ENCODE peak calls at places on chromosomes 5 and 9, in seven cellular contexts. Q is pancreas, B is mesothelial cell of epicardium, I is cardiac muscle cell, Z is SK-N-SH, Y is coronary artery, C is left ventricle myocardium inferior. R is an unnamed sample.

GRCh38 chr5:35092703-35093102 is 45.0 kb upstream of the AGXT2 start:
- DNase-seq in Q (no peak), B (no peak), I (no peak), Z (no peak), Y (no peak), C (no peak), R (no peak)

GRCh38 chr9:137724818-137725240 is 106.0 kb downstream of the EHMT1 start:
- DNase-seq in Q (no peak), B (no peak), I (no peak), Z (no peak), Y (no peak), C (no peak), R (no peak)

GRCh38 chr5:124126504-124127240 is 614.7 kb downstream of the CSNK1G3 start:
- DNase-seq in Q (no peak), B (no peak), I (no peak), Z (no peak), Y (no peak), C (no peak), R (no peak)

GRCh38 chr9:122475717-122476116 is 2.0 kb downstream of the OR1J1 start:
- DNase-seq in Q (no peak), B (no peak), I (no peak), Z (no peak), Y (no peak), C (no peak), R (no peak)

GRCh38 chr9:75429531-75430454 is 341.5 kb downstream of the OSTF1 start:
- DNase-seq in Q (no peak), B (no peak), I (no peak), Z (no peak), Y (no peak), C (no peak), R (no peak)

GRCh38 chr9:90556897-90557296 is 85.7 kb downstream of the DIRAS2 start:
- DNase-seq in Q (no peak), B (no peak), I (no peak), Z (no peak), Y (no peak), C (no peak), R (no peak)

GRCh38 chr9:27499481-27499880 is 24.6 kb upstream of the IFNK start:
- DNase-seq in Q (no peak), B (no peak), I (peak; percentile 32), Z (no peak), Y (no peak), C (no peak), R (no peak)

GRCh38 chr9:92887880-92888338 is 10.1 kb upstream of the ZNF484 start:
- DNase-seq in Q (no peak), B (no peak), I (no peak), Z (no peak), Y (no peak), C (no peak), R (no peak)

GRCh38 chr5:10354048-10354872 is 765 bp downstream of the MARCHF6 start:
- DNase-seq in Q (peak; percentile 52), B (peak; percentile 64), I (peak; percentile 58), Z (no peak), Y (no peak), C (peak; percentile 33), R (no peak)

GRCh38 chr9:15235658-15236057 is 71.4 kb downstream of the TTC39B start:
- DNase-seq in Q (no peak), B (no peak), I (no peak), Z (no peak), Y (no peak), C (no peak), R (no peak)

GRCh38 chr5:139147743-139148079 is 50.5 kb downstream of the SIL1 start:
- DNase-seq in Q (peak; percentile 75), B (no peak), I (peak; percentile 84), Z (peak; percentile 65), Y (no peak), C (peak; percentile 59), R (no peak)

GRCh38 chr5:2278825-2279224 is 396.1 kb upstream of the IRX4 start:
- DNase-seq in Q (no peak), B (no peak), I (no peak), Z (no peak), Y (no peak), C (no peak), R (no peak)

GRCh38 chr5:31983851-31984250 is 190.3 kb downstream of the GOLPH3 start:
- DNase-seq in Q (no peak), B (no peak), I (no peak), Z (no peak), Y (no peak), C (no peak), R (no peak)

GRCh38 chr9:131559416-131560000 is 14.2 kb downstream of the PRRT1B start:
- DNase-seq in Q (no peak), B (no peak), I (no peak), Z (no peak), Y (no peak), C (no peak), R (no peak)

GRCh38 chr5:181173420-181174342 is 26.3 kb downstream of the OR2V2 start:
- DNase-seq in Q (no peak), B (no peak), I (peak; percentile 35), Z (peak; percentile 59), Y (no peak), C (no peak), R (no peak)

GRCh38 chr5:26700759-26701384 is 337.5 kb downstream of the CDH9 start:
- DNase-seq in Q (no peak), B (no peak), I (no peak), Z (peak; percentile 38), Y (no peak), C (no peak), R (no peak)

GRCh38 chr9:135692410-135692809 is 6.9 kb downstream of the SOHLH1 start:
- DNase-seq in Q (no peak), B (no peak), I (no peak), Z (no peak), Y (no peak), C (no peak), R (no peak)

GRCh38 chr9:92276223-92277007 is 17.1 kb downstream of the IARS1 start:
- DNase-seq in Q (no peak), B (no peak), I (peak; percentile 40), Z (no peak), Y (no peak), C (no peak), R (no peak)

GRCh38 chr9:115396071-115396529 is 278.1 kb upstream of the TNC start:
- DNase-seq in Q (no peak), B (no peak), I (peak; percentile 31), Z (no peak), Y (no peak), C (no peak), R (no peak)

DNA sequence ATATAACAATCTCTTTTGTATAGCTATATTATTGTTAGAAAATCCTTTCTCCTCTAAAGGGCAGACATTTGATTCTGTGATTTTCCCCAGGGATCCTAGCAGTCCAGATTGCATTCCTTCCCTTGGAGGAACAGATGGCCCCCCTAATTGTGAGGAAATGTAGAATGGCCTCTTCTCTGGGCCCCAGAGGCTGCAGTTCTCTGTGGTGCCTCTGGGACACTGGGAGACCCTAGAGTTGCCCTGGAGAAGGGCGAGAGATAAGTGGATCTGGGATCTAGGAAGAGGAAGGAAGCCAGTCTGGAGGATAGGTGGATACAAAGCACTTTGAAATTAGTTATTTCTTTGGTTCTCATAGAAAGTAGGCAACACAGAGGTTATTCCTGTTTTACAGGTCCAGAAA is 1.9 kb upstream of the HINT2 start:
- DNase-seq in Q (no peak), B (no peak), I (no peak), Z (peak; percentile 39), Y (no peak), C (no peak), R (no peak)
- TF ChIP-seq CTCF in Q (no peak), B (no peak), I (no peak), Z (no peak), Y (no peak), C (no peak), R (no peak)

DNA sequence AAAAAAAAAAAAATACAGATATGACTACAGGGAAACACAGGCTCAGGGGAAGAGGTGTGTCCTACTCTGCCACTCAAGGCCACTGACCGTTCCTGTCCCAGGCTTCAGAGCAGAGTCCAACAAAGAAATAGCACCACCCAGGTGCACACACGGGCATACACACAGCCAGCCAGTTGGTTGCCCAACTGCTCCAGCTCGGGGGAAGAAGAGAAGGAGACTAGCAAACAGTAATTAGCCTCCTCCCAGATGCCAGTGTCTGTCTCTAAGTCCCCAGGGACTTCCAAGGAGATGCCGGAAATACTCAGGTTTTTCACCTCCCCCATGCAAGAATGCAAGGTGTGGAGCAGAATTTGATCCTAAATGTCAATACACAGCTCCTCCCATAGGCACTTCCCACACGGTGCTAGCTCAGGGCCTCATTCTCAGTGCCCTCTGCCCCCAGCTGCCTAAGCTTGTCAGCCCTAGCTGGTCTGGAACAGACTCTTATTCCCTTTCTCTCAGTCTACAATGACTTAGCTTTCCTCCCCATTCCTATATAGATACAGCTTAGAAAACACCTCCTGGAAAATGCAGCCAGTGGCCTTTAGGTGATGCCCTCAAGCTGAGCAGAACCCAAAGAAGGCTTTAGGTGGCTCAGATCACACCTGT is 1.7 kb downstream of the MYORG start:
- DNase-seq in Q (peak; percentile 77), B (no peak), I (no peak), Z (no peak), Y (peak; percentile 54), C (no peak), R (no peak)
- TF ChIP-seq CTCF in Q (no peak), B (no peak), I (no peak), Z (no peak), Y (no peak), C (no peak), R (no peak)

GRCh38 chr9:127307802-127308201 is 43.2 kb downstream of the GARNL3 start:
- DNase-seq in Q (peak; percentile 47), B (no peak), I (no peak), Z (no peak), Y (no peak), C (peak; percentile 39), R (no peak)

GRCh38 chr9:127308559-127309429 is 44.2 kb downstream of the GARNL3 start:
- DNase-seq in Q (no peak), B (no peak), I (peak; percentile 75), Z (peak; percentile 42), Y (no peak), C (no peak), R (no peak)

GRCh38 chr9:127313042-127313560 is 48.5 kb downstream of the GARNL3 start:
- DNase-seq in Q (no peak), B (no peak), I (no peak), Z (no peak), Y (no peak), C (no peak), R (no peak)

GRCh38 chr9:127309715-127310114 is 45.1 kb downstream of the GARNL3 start:
- DNase-seq in Q (no peak), B (no peak), I (no peak), Z (no peak), Y (no peak), C (no peak), R (no peak)

DNA sequence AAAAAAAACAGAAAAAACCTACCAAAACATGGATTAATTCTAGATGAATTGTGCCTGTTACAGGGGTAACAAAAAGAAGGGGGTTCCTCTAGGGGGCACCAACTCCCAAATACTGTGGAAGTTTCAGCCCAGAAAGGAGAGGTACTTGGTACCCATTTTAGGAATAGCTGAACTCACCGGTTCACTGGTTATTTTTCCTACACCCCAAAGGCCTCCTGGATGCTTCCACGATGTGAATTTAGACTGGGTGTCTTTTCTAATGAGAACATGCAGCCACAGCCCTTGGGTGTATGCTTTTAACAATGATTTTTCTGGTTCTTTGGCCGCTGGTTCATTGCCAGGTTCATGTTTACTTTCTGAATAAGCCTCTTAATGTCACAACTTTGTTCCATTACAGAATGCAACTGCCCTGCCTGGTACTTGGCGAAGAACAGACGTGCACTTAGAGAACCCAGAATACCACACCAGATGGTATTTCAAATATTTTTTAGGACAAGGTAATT is 46.7 kb downstream of the GARNL3 start:
- DNase-seq in Q (peak; percentile 72), B (no peak), I (peak; percentile 63), Z (no peak), Y (peak; percentile 77), C (no peak), R (no peak)
- TF ChIP-seq CTCF in Q (no peak), B (peak; percentile 37), I (peak; percentile 46), Z (peak; percentile 70), Y (peak; percentile 32), C (peak; percentile 62), R (peak; percentile 67)

GRCh38 chr9:34027845-34028574 is 20.7 kb downstream of the UBAP2 start:
- DNase-seq in Q (no peak), B (no peak), I (no peak), Z (no peak), Y (no peak), C (no peak), R (no peak)
- TF ChIP-seq CTCF in Q (no peak), B (no peak), I (no peak), Z (no peak), Y (no peak), C (no peak), R (no peak)